ENCODE peak calls at places on chromosome 9, in four cellular contexts. One of them, this sample, is unnamed.

GRCh38 chr9:1637401-1637800 is 377.7 kb upstream of the SMARCA2 start:
- DNase-seq in lower lobe of right lung: no peak
- DNase-seq in dorsolateral prefrontal cortex: no peak
- DNase-seq in fibroblast of lung: no peak
- DNase-seq in this sample: no peak

GRCh38 chr9:134418986-134419683 is 92.9 kb downstream of the RXRA start:
- DNase-seq in lower lobe of right lung: no peak
- DNase-seq in dorsolateral prefrontal cortex: no peak
- DNase-seq in fibroblast of lung: no peak
- DNase-seq in this sample: no peak

GRCh38 chr9:137048655-137049543 is 2.9 kb upstream of the NPDC1 start:
- DNase-seq in lower lobe of right lung: no peak
- DNase-seq in dorsolateral prefrontal cortex: no peak
- DNase-seq in fibroblast of lung: no peak
- DNase-seq in this sample: peak; percentile 59

GRCh38 chr9:81626511-81626910 is 62.8 kb downstream of the TLE1 start:
- DNase-seq in lower lobe of right lung: no peak
- DNase-seq in dorsolateral prefrontal cortex: no peak
- DNase-seq in fibroblast of lung: peak; percentile 62
- DNase-seq in this sample: no peak

GRCh38 chr9:123763910-123764588 is 165.9 kb downstream of the DENND1A start:
- DNase-seq in lower lobe of right lung: no peak
- DNase-seq in dorsolateral prefrontal cortex: no peak
- DNase-seq in fibroblast of lung: peak; percentile 90
- DNase-seq in this sample: no peak

GRCh38 chr9:135589596-135590485 is 28.3 kb downstream of the PAEP start:
- DNase-seq in lower lobe of right lung: no peak
- DNase-seq in dorsolateral prefrontal cortex: no peak
- DNase-seq in fibroblast of lung: no peak
- DNase-seq in this sample: no peak

GRCh38 chr9:135454737-135455136 is 24.8 kb upstream of the PPP1R26 start:
- DNase-seq in lower lobe of right lung: no peak
- DNase-seq in dorsolateral prefrontal cortex: no peak
- DNase-seq in fibroblast of lung: no peak
- DNase-seq in this sample: no peak

GRCh38 chr9:105637787-105638395 is 24.4 kb upstream of the TAL2 start:
- DNase-seq in lower lobe of right lung: no peak
- DNase-seq in dorsolateral prefrontal cortex: no peak
- DNase-seq in fibroblast of lung: no peak
- DNase-seq in this sample: no peak

DNA sequence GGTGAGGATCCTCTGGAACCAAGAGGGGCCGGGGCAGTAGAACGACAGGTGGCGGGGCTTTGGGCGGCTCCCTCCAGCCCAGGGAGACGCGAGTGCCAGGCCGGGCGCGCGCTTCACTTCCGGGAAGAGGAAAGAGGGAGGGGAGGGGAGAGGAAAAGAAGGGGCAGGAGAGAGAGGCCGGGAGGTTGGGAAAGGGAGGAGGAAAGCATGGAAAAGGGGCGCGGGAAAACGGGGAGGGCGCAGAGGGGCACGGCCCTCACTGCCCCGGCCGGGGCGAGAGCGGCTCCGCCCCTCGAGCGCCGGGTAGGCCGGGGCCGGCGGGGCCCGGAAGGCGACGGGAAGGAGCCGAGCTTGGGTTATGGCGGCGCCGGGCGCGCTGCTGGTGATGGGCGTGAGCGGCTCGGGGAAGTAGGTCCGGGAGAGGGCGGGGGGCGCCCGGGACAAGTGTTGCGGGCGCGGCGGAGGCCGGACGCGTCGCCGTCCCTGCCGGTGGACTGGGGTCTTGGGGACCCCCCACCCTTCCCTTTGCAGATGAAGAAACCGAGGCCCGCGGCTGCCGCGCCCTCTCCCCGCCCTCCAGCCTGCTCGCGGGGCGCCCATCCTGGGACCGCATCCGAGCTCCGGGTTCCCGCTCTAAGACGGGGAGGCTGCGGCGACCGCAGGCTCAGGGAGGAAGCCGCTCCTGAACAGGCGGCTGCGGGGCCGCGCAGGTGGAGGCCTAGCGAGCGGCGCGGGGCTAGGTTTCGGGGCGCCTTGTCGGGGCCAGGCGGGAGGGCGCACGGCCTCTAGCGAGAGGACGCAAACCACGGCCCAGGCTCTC is at the start of gene IDNK:
- DNase-seq in lower lobe of right lung: peak; percentile 79
- DNase-seq in dorsolateral prefrontal cortex: peak; percentile 62
- DNase-seq in fibroblast of lung: peak; percentile 52
- DNase-seq in this sample: peak; percentile 91
- H3K27ac ChIP-seq in lower lobe of right lung: peak within 1 kb of the TSS; percentile 94
- H3K27ac ChIP-seq in dorsolateral prefrontal cortex: peak within 1 kb of the TSS; percentile 96
- H3K27ac ChIP-seq in fibroblast of lung: peak within 1 kb of the TSS; percentile 64
- H3K27ac ChIP-seq in this sample: peak within 1 kb of the TSS; percentile 93

DNA sequence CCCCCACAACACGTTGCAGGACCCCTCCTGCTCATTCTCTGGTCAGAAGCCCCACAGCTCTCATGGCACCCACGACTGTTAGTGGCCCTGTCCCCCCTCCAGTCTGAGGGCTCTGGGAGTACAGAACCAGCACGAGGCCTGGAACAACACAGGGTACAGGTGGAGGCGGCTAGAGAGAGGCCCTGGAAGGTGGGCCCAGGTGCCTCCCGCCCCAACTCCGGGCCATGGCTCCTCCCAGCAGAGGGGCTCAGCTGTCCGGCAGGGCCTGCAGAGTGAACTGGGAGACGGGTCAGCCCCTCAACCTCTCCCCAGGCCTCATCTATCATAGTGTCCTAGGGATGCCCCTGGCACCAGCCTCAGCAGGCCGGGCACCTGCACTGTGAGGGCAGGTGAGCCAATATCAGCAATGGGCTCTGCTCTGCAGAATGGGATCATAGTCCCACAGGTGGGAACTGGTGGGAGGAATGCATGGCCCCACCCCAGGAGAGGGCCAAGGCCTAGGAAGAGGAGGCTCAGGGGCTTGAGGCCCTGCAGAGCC is 58.6 kb downstream of the BARX1 start:
- DNase-seq in lower lobe of right lung: no peak
- DNase-seq in dorsolateral prefrontal cortex: no peak
- DNase-seq in fibroblast of lung: no peak
- DNase-seq in this sample: peak; percentile 6
- TF ChIP-seq CTCF in lower lobe of right lung: no peak
- TF ChIP-seq CTCF in dorsolateral prefrontal cortex: no peak
- TF ChIP-seq CTCF in fibroblast of lung: no peak
- TF ChIP-seq CTCF in this sample: no peak

DNA sequence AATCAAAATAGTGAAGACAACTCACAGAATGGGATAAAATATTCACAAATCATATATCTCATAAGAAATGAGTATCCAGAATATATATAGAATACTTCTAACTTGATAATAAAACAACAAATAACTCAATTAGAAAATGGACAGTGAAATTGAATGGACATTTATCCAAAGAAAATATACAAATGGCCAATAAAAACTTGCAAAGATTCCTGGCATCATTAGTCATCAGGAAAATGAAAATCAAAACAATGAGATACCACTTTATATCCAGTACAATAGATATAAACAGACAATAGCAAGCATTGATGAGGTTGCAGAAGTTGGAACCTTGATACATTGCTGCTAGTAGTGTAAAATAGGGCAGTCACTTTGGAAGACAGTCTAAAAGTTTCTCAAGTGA is 12.8 kb upstream of the TLR4 start:
- DNase-seq in lower lobe of right lung: no peak
- DNase-seq in dorsolateral prefrontal cortex: no peak
- DNase-seq in fibroblast of lung: no peak
- DNase-seq in this sample: no peak
- H3K27ac ChIP-seq in lower lobe of right lung: no peak overlapping the region
- H3K27ac ChIP-seq in dorsolateral prefrontal cortex: no peak overlapping the region
- H3K27ac ChIP-seq in fibroblast of lung: no peak overlapping the region
- H3K27ac ChIP-seq in this sample: no peak overlapping the region

GRCh38 chr9:32550609-32551490 is 1.3 kb upstream of the SMIM27 start:
- DNase-seq in lower lobe of right lung: peak; percentile 92
- DNase-seq in dorsolateral prefrontal cortex: peak; percentile 93
- DNase-seq in fibroblast of lung: peak; percentile 89
- DNase-seq in this sample: peak; percentile 98
- TF ChIP-seq CTCF in lower lobe of right lung: no peak
- TF ChIP-seq CTCF in dorsolateral prefrontal cortex: peak; percentile 26
- TF ChIP-seq CTCF in fibroblast of lung: no peak
- TF ChIP-seq CTCF in this sample: peak; percentile 7

GRCh38 chr9:18799420-18799819 is 233.6 kb downstream of the SAXO1 start:
- DNase-seq in lower lobe of right lung: no peak
- DNase-seq in dorsolateral prefrontal cortex: no peak
- DNase-seq in fibroblast of lung: no peak
- DNase-seq in this sample: no peak
- H3K27ac ChIP-seq in lower lobe of right lung: no peak overlapping the region
- H3K27ac ChIP-seq in dorsolateral prefrontal cortex: no peak overlapping the region
- H3K27ac ChIP-seq in fibroblast of lung: no peak overlapping the region
- H3K27ac ChIP-seq in this sample: no peak overlapping the region

GRCh38 chr9:72349240-72349639 is 15.8 kb downstream of the ZFAND5 start:
- DNase-seq in lower lobe of right lung: no peak
- DNase-seq in dorsolateral prefrontal cortex: no peak
- DNase-seq in fibroblast of lung: no peak
- DNase-seq in this sample: no peak
- TF ChIP-seq CTCF in lower lobe of right lung: no peak
- TF ChIP-seq CTCF in dorsolateral prefrontal cortex: no peak
- TF ChIP-seq CTCF in fibroblast of lung: no peak
- TF ChIP-seq CTCF in this sample: no peak